ENCODE peak calls at places on chromosomes 5 and 9, in six cellular contexts. S is lower lobe of right lung, B is GF-D8, E is D341Med, F is GM10248, K is AG04449. A is an unnamed sample.

GRCh38 chr5:123881791-123882244 is 369.8 kb downstream of the CSNK1G3 start:
- DNase-seq in E (no peak), B (no peak), K (no peak), S (no peak), F (no peak), A (no peak)

GRCh38 chr5:87137280-87137679 is 130.4 kb upstream of the RASA1 start:
- DNase-seq in F (no peak), B (no peak), E (no peak), K (no peak), S (no peak), A (no peak)

GRCh38 chr5:161719157-161719556 is 33.6 kb downstream of the GABRA6 start:
- DNase-seq in S (no peak), E (no peak), F (no peak), B (no peak), K (no peak), A (no peak)

GRCh38 chr5:95042040-95042439 is 242.9 kb downstream of the MCTP1 start:
- DNase-seq in E (no peak), B (no peak), K (no peak), S (no peak), F (no peak), A (no peak)

GRCh38 chr9:23524607-23525155 is 301.4 kb downstream of the ELAVL2 start:
- DNase-seq in E (no peak), S (no peak), F (no peak), K (no peak), B (no peak), A (no peak)

GRCh38 chr5:66873990-66874389 is 277.8 kb downstream of the MAST4 start:
- DNase-seq in F (no peak), E (no peak), S (no peak), B (no peak), K (no peak), A (no peak)

GRCh38 chr5:30142432-30142831 is 1051.1 kb upstream of the CDH6 start:
- DNase-seq in E (no peak), B (no peak), K (no peak), S (no peak), F (no peak), A (no peak)

GRCh38 chr5:144183254-144183889 is 12.7 kb downstream of the KCTD16 start:
- DNase-seq in E (peak; percentile 23), K (no peak), F (peak; percentile 14), B (no peak), S (no peak), A (no peak)

GRCh38 chr9:15160673-15161072 is 146.3 kb downstream of the TTC39B start:
- DNase-seq in E (no peak), S (no peak), K (no peak), F (no peak), B (no peak), A (peak; percentile 11)

GRCh38 chr5:29518176-29518575 is 1675.3 kb upstream of the CDH6 start:
- DNase-seq in F (no peak), K (no peak), B (no peak), S (no peak), E (peak; percentile 61), A (no peak)

GRCh38 chr5:172658869-172659513 is 17.9 kb downstream of the NEURL1B start:
- DNase-seq in B (no peak), F (no peak), S (peak; percentile 55), E (no peak), K (no peak), A (no peak)

GRCh38 chr5:15837584-15838289 is 337.8 kb downstream of the FBXL7 start:
- DNase-seq in B (no peak), E (no peak), K (no peak), S (no peak), F (no peak), A (no peak)

GRCh38 chr5:80125962-80126480 is 90.9 kb downstream of the THBS4 start:
- DNase-seq in S (no peak), B (no peak), E (no peak), K (peak; percentile 76), F (peak; percentile 41), A (peak; percentile 2)

GRCh38 chr5:141199359-141200235 is at the start of gene PCDHB11:
- DNase-seq in E (no peak), K (no peak), B (no peak), F (no peak), S (no peak), A (no peak)

GRCh38 chr5:41264019-41264418 is 50.7 kb upstream of the C6 start:
- DNase-seq in B (no peak), E (no peak), K (no peak), S (no peak), F (no peak), A (no peak)

GRCh38 chr5:17833336-17833735 is 199.1 kb downstream of the TAF11L14 start:
- DNase-seq in S (no peak), B (no peak), E (no peak), F (no peak), K (no peak), A (no peak)

GRCh38 chr5:98927242-98927987 is 1.4 kb downstream of the CHD1 start:
- DNase-seq in E (peak; percentile 23), S (no peak), K (no peak), F (peak; percentile 61), B (no peak), A (peak; percentile 19)

GRCh38 chr5:154472871-154473580 is 5.0 kb downstream of the HAND1 start:
- DNase-seq in B (no peak), F (no peak), E (no peak), S (no peak), K (no peak), A (no peak)

GRCh38 chr9:19209188-19209587 is 21.3 kb upstream of the DENND4C start:
- DNase-seq in E (no peak), K (no peak), F (no peak), S (no peak), B (no peak), A (no peak)

GRCh38 chr9:81682797-81683196 is 6.5 kb downstream of the TLE1 start:
- DNase-seq in K (no peak), B (no peak), E (no peak), S (no peak), F (no peak), A (no peak)

GRCh38 chr5:109016300-109016699 is 268.6 kb downstream of the FER start:
- DNase-seq in S (no peak), K (no peak), B (no peak), F (no peak), E (no peak), A (no peak)

GRCh38 chr5:141100243-141100805 is at the start of gene PCDHB3:
- DNase-seq in F (no peak), B (no peak), K (no peak), S (peak; percentile 45), E (peak; percentile 72), A (no peak)

GRCh38 chr5:173222466-173222865 is 12.5 kb downstream of the NKX2-5 start:
- DNase-seq in K (no peak), F (no peak), B (no peak), S (no peak), E (no peak), A (no peak)

GRCh38 chr9:71136696-71137095 is 15.3 kb upstream of the TRPM3 start:
- DNase-seq in B (no peak), E (no peak), F (no peak), K (no peak), S (no peak), A (no peak)

GRCh38 chr5:42951169-42951846 is 88.8 kb downstream of the ANXA2R start:
- DNase-seq in K (no peak), E (no peak), B (no peak), S (peak; percentile 63), F (peak; percentile 77), A (no peak)

GRCh38 chr9:135584934-135585333 is 23.4 kb downstream of the PAEP start:
- DNase-seq in S (no peak), F (no peak), B (no peak), K (no peak), E (no peak), A (no peak)

GRCh38 chr5:151016700-151017099 is 3.7 kb upstream of the GPX3 start:
- DNase-seq in F (no peak), S (peak; percentile 81), E (no peak), B (peak; percentile 21), K (no peak), A (no peak)

GRCh38 chr5:84181093-84181492 is 203.6 kb downstream of the EDIL3 start:
- DNase-seq in F (no peak), B (no peak), S (no peak), K (no peak), E (no peak), A (no peak)

GRCh38 chr9:127873886-127874285 is 3.6 kb downstream of the AK1 start:
- DNase-seq in K (no peak), F (no peak), E (no peak), B (no peak), S (peak; percentile 83), A (no peak)

GRCh38 chr5:94670726-94671125 is 52.3 kb downstream of the SLF1 start:
- DNase-seq in K (no peak), B (no peak), S (no peak), F (no peak), E (no peak), A (no peak)

GRCh38 chr5:115366223-115366622 is 69.8 kb upstream of the CCDC112 start:
- DNase-seq in S (no peak), B (no peak), F (no peak), E (no peak), K (peak; percentile 95), A (peak; percentile 85)

GRCh38 chr9:251398-251797 is 36.7 kb downstream of the DOCK8 start:
- DNase-seq in E (no peak), K (no peak), B (no peak), F (no peak), S (no peak), A (no peak)

GRCh38 chr5:159100928-159101646 is 1.4 kb upstream of the EBF1 start:
- DNase-seq in K (no peak), F (peak; percentile 13), E (peak; percentile 28), S (no peak), B (no peak), A (no peak)

GRCh38 chr5:1745190-1745805 is 54.3 kb downstream of the MRPL36 start:
- DNase-seq in K (no peak), E (no peak), S (peak; percentile 40), B (no peak), F (no peak), A (no peak)

GRCh38 chr9:16985559-16986348 is 115.3 kb upstream of the BNC2 start:
- DNase-seq in B (no peak), K (peak; percentile 72), E (no peak), F (no peak), S (no peak), A (peak; percentile 66)

GRCh38 chr9:2859776-2860379 is 16.0 kb upstream of the PUM3 start:
- DNase-seq in F (peak; percentile 44), E (peak; percentile 72), B (peak; percentile 28), S (peak; percentile 67), K (no peak), A (no peak)

GRCh38 chr9:82091100-82091499 is 102.5 kb downstream of the SPATA31D1 start:
- DNase-seq in K (no peak), F (no peak), E (no peak), S (no peak), B (no peak), A (no peak)

GRCh38 chr9:136093995-136094881 is 851 bp downstream of the NACC2 start:
- DNase-seq in B (peak; percentile 16), K (no peak), F (no peak), E (peak; percentile 72), S (peak; percentile 86), A (no peak)

GRCh38 chr9:112912636-112913035 is 22.0 kb upstream of the SLC46A2 start:
- DNase-seq in B (no peak), E (no peak), F (no peak), K (no peak), S (no peak), A (no peak)

GRCh38 chr9:34163439-34163838 is 15.4 kb upstream of the UBAP1 start:
- DNase-seq in F (no peak), E (no peak), B (no peak), K (no peak), S (no peak), A (no peak)

A was measured in AG09319.